ENCODE peak calls at places on chromosomes 6 and 20, in six cellular contexts. P, Y, S, W, C and Z are unnamed samples.

GRCh38 chr20:40493551-40493950 is 195.5 kb downstream of the MAFB start:
- DNase-seq in P (peak), Y (no peak), S (no peak), W (no peak), C (no peak), Z (no peak)

GRCh38 chr6:163841326-163841725 is 426.8 kb downstream of the QKI start:
- DNase-seq in P (peak), Y (no peak), S (no peak), W (no peak), C (no peak), Z (no peak)

GRCh38 chr6:37483917-37484785 is 15.5 kb downstream of the CCDC167 start:
- DNase-seq in P (peak), Y (peak), S (peak), W (peak), C (peak), Z (peak)

GRCh38 chr6:11386726-11387125 is 150.8 kb upstream of the TMEM170B start:
- DNase-seq in P (no peak), Y (no peak), S (no peak), W (no peak), C (no peak), Z (no peak)

GRCh38 chr20:50055524-50056083 is 57.3 kb downstream of the UBE2V1 start:
- DNase-seq in P (no peak), Y (no peak), S (no peak), W (no peak), C (no peak), Z (no peak)

GRCh38 chr20:2652724-2653510 is 485 bp downstream of the NOP56 start:
- DNase-seq in P (peak), Y (no peak), S (peak), W (no peak), C (no peak), Z (no peak)

GRCh38 chr6:40779399-40779798 is 192.2 kb upstream of the LRFN2 start:
- DNase-seq in P (peak), Y (no peak), S (no peak), W (no peak), C (no peak), Z (no peak)

GRCh38 chr20:32982617-32983458 is 21.4 kb downstream of the SUN5 start:
- DNase-seq in P (no peak), Y (no peak), S (peak), W (no peak), C (no peak), Z (no peak)

GRCh38 chr6:129642322-129642721 is 67.7 kb downstream of the ARHGAP18 start:
- DNase-seq in P (no peak), Y (no peak), S (no peak), W (no peak), C (no peak), Z (no peak)

GRCh38 chr20:45444050-45444449 is 25.5 kb upstream of the WFDC2 start:
- DNase-seq in P (no peak), Y (no peak), S (no peak), W (peak), C (no peak), Z (no peak)

GRCh38 chr6:120711255-120711654 is 623.0 kb downstream of the TBC1D32 start:
- DNase-seq in P (no peak), Y (no peak), S (no peak), W (no peak), C (no peak), Z (no peak)